ENCODE peak calls at places on chromosomes 16 and 17, in six cellular contexts. One of them, this sample, is unnamed.

GRCh38 chr17:82927311-82927660 is 87.5 kb upstream of the ZNF750 start:
- DNase-seq in endothelial cell of umbilical vein: no peak
- DNase-seq in GM12878: no peak
- DNase-seq in K562: no peak
- DNase-seq in HepG2: no peak
- DNase-seq in A549: no peak
- DNase-seq in this sample: no peak

GRCh38 chr17:79023886-79024771 is at the start of gene C1QTNF1:
- DNase-seq in endothelial cell of umbilical vein: no peak
- DNase-seq in GM12878: no peak
- DNase-seq in K562: no peak
- DNase-seq in HepG2: no peak
- DNase-seq in A549: peak; percentile 35
- DNase-seq in this sample: peak; percentile 23

GRCh38 chr16:17362946-17363345 is 107.8 kb downstream of the XYLT1 start:
- DNase-seq in endothelial cell of umbilical vein: no peak
- DNase-seq in GM12878: no peak
- DNase-seq in K562: no peak
- DNase-seq in HepG2: no peak
- DNase-seq in A549: no peak
- DNase-seq in this sample: no peak

GRCh38 chr17:298791-299450 is 53.7 kb downstream of the RPH3AL start:
- DNase-seq in endothelial cell of umbilical vein: no peak
- DNase-seq in GM12878: no peak
- DNase-seq in K562: no peak
- DNase-seq in HepG2: no peak
- DNase-seq in A549: no peak
- DNase-seq in this sample: no peak

GRCh38 chr17:66276328-66276937 is 26.0 kb upstream of the PRKCA start:
- DNase-seq in endothelial cell of umbilical vein: peak; percentile 15
- DNase-seq in GM12878: no peak
- DNase-seq in K562: peak; percentile 54
- DNase-seq in HepG2: peak; percentile 59
- DNase-seq in A549: peak; percentile 58
- DNase-seq in this sample: no peak

GRCh38 chr16:80993293-80993691 is 13.4 kb downstream of the CMC2 start:
- DNase-seq in endothelial cell of umbilical vein: peak; percentile 69
- DNase-seq in GM12878: no peak
- DNase-seq in K562: peak; percentile 87
- DNase-seq in HepG2: peak; percentile 87
- DNase-seq in A549: peak; percentile 70
- DNase-seq in this sample: no peak

GRCh38 chr16:4494746-4495490 is 18.7 kb downstream of the HMOX2 start:
- DNase-seq in endothelial cell of umbilical vein: no peak
- DNase-seq in GM12878: no peak
- DNase-seq in K562: no peak
- DNase-seq in HepG2: no peak
- DNase-seq in A549: peak; percentile 62
- DNase-seq in this sample: no peak

GRCh38 chr16:74455619-74456289 is 34.5 kb upstream of the CLEC18B start:
- DNase-seq in endothelial cell of umbilical vein: peak; percentile 48
- DNase-seq in GM12878: no peak
- DNase-seq in K562: no peak
- DNase-seq in HepG2: peak; percentile 90
- DNase-seq in A549: no peak
- DNase-seq in this sample: no peak

GRCh38 chr17:40903129-40903847 is 18.2 kb upstream of the KRT20 start:
- DNase-seq in endothelial cell of umbilical vein: no peak
- DNase-seq in GM12878: no peak
- DNase-seq in K562: peak; percentile 32
- DNase-seq in HepG2: peak; percentile 82
- DNase-seq in A549: peak; percentile 96
- DNase-seq in this sample: peak; percentile 33

GRCh38 chr17:29407856-29408255 is 17.7 kb downstream of the TAOK1 start:
- DNase-seq in endothelial cell of umbilical vein: no peak
- DNase-seq in GM12878: no peak
- DNase-seq in K562: no peak
- DNase-seq in HepG2: no peak
- DNase-seq in A549: no peak
- DNase-seq in this sample: no peak

GRCh38 chr16:78523212-78523995 is 423.9 kb downstream of the WWOX start:
- DNase-seq in endothelial cell of umbilical vein: no peak
- DNase-seq in GM12878: no peak
- DNase-seq in K562: no peak
- DNase-seq in HepG2: no peak
- DNase-seq in A549: no peak
- DNase-seq in this sample: no peak

GRCh38 chr17:30005709-30006320 is 64.4 kb downstream of the EFCAB5 start:
- DNase-seq in endothelial cell of umbilical vein: no peak
- DNase-seq in GM12878: no peak
- DNase-seq in K562: peak; percentile 19
- DNase-seq in HepG2: peak; percentile 5
- DNase-seq in A549: peak; percentile 40
- DNase-seq in this sample: no peak

GRCh38 chr17:27407916-27408846 is 48.1 kb upstream of the KSR1 start:
- DNase-seq in endothelial cell of umbilical vein: peak; percentile 12
- DNase-seq in GM12878: no peak
- DNase-seq in K562: no peak
- DNase-seq in HepG2: peak; percentile 9
- DNase-seq in A549: peak; percentile 62
- DNase-seq in this sample: no peak

GRCh38 chr17:34015253-34015652 is 239.8 kb upstream of the CCL2 start:
- DNase-seq in endothelial cell of umbilical vein: no peak
- DNase-seq in GM12878: no peak
- DNase-seq in K562: no peak
- DNase-seq in HepG2: no peak
- DNase-seq in A549: no peak
- DNase-seq in this sample: no peak

GRCh38 chr17:32527146-32527545 is 40.4 kb downstream of the CDK5R1 start:
- DNase-seq in endothelial cell of umbilical vein: no peak
- DNase-seq in GM12878: no peak
- DNase-seq in K562: no peak
- DNase-seq in HepG2: no peak
- DNase-seq in A549: no peak
- DNase-seq in this sample: no peak

GRCh38 chr16:87053016-87053982 is 263.9 kb downstream of the C16orf95 start:
- DNase-seq in endothelial cell of umbilical vein: peak; percentile 89
- DNase-seq in GM12878: no peak
- DNase-seq in K562: peak; percentile 88
- DNase-seq in HepG2: no peak
- DNase-seq in A549: no peak
- DNase-seq in this sample: no peak

GRCh38 chr17:48247038-48247437 is 139.5 kb downstream of the SNX11 start:
- DNase-seq in endothelial cell of umbilical vein: no peak
- DNase-seq in GM12878: no peak
- DNase-seq in K562: no peak
- DNase-seq in HepG2: no peak
- DNase-seq in A549: peak; percentile 69
- DNase-seq in this sample: no peak

GRCh38 chr17:43581130-43581529 is 35.0 kb upstream of the ETV4 start:
- DNase-seq in endothelial cell of umbilical vein: no peak
- DNase-seq in GM12878: no peak
- DNase-seq in K562: no peak
- DNase-seq in HepG2: no peak
- DNase-seq in A549: no peak
- DNase-seq in this sample: no peak

GRCh38 chr17:13931752-13932477 is 137.4 kb upstream of the COX10 start:
- DNase-seq in endothelial cell of umbilical vein: no peak
- DNase-seq in GM12878: no peak
- DNase-seq in K562: no peak
- DNase-seq in HepG2: no peak
- DNase-seq in A549: no peak
- DNase-seq in this sample: peak; percentile 97

GRCh38 chr16:67115649-67116048 is 5.9 kb downstream of the PHAF1 start:
- DNase-seq in endothelial cell of umbilical vein: no peak
- DNase-seq in GM12878: no peak
- DNase-seq in K562: no peak
- DNase-seq in HepG2: no peak
- DNase-seq in A549: peak; percentile 58
- DNase-seq in this sample: no peak

GRCh38 chr16:4487955-4488481 is 11.8 kb downstream of the HMOX2 start:
- DNase-seq in endothelial cell of umbilical vein: peak; percentile 76
- DNase-seq in GM12878: no peak
- DNase-seq in K562: no peak
- DNase-seq in HepG2: no peak
- DNase-seq in A549: no peak
- DNase-seq in this sample: no peak

GRCh38 chr16:11218324-11218962 is 37.6 kb downstream of the SOCS1 start:
- DNase-seq in endothelial cell of umbilical vein: no peak
- DNase-seq in GM12878: no peak
- DNase-seq in K562: no peak
- DNase-seq in HepG2: no peak
- DNase-seq in A549: peak; percentile 38
- DNase-seq in this sample: peak; percentile 44

GRCh38 chr17:33905338-33905800 is 349.7 kb upstream of the CCL2 start:
- DNase-seq in endothelial cell of umbilical vein: no peak
- DNase-seq in GM12878: no peak
- DNase-seq in K562: peak; percentile 94
- DNase-seq in HepG2: no peak
- DNase-seq in A549: no peak
- DNase-seq in this sample: no peak

GRCh38 chr17:9424071-9424640 is 151.5 kb downstream of the STX8 start:
- DNase-seq in endothelial cell of umbilical vein: no peak
- DNase-seq in GM12878: no peak
- DNase-seq in K562: no peak
- DNase-seq in HepG2: no peak
- DNase-seq in A549: no peak
- DNase-seq in this sample: no peak

GRCh38 chr17:74862108-74862901 is 2.6 kb upstream of the GRIN2C start:
- DNase-seq in endothelial cell of umbilical vein: peak; percentile 34
- DNase-seq in GM12878: no peak
- DNase-seq in K562: peak; percentile 65
- DNase-seq in HepG2: peak; percentile 59
- DNase-seq in A549: peak; percentile 68
- DNase-seq in this sample: peak; percentile 74

GRCh38 chr16:85981826-85982562 is 83.0 kb downstream of the IRF8 start:
- DNase-seq in endothelial cell of umbilical vein: no peak
- DNase-seq in GM12878: no peak
- DNase-seq in K562: no peak
- DNase-seq in HepG2: no peak
- DNase-seq in A549: no peak
- DNase-seq in this sample: no peak
- H3K4me3 ChIP-seq in endothelial cell of umbilical vein: no peak overlapping the region
- H3K4me3 ChIP-seq in GM12878: no peak overlapping the region
- H3K4me3 ChIP-seq in K562: no peak overlapping the region
- H3K4me3 ChIP-seq in HepG2: no peak overlapping the region
- H3K4me3 ChIP-seq in A549: no peak overlapping the region
- H3K4me3 ChIP-seq in this sample: no peak overlapping the region

DNA sequence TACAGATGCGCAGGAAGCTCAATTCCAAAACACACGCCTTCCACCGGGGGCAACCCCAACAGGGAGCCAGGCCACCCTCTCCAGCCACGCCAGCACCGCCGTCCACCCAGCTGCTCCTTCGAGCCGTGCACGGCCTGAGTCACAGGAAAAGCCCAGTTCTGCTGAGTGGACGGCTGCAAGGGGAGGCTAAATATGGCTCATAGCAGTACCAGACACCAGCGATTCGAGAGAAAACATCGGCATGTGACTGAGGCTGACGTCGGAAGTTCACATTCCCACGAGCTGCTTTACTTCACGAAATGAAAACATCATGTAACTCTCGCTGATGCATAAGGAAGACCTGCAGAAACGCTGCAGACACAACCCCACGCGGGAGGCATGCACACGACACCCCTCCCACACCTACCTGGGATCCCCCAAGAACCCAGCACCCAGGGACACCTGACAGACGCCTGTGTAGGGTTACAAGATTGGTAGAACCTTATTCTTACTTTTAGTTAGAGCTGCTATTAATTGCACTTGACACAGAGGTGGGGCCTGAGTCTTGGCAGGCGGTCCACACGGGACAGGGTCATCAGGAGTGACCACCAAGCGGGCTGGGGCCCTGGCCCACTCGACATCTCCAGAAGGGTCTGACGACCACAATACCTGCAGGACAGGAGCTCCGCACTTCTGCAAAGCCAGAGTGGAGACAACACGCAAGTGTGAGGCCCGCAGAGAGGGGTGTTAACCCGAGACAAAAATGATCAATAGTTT is 116.8 kb downstream of the ANKRD11 start:
- DNase-seq in endothelial cell of umbilical vein: peak; percentile 43
- DNase-seq in GM12878: no peak
- DNase-seq in K562: no peak
- DNase-seq in HepG2: no peak
- DNase-seq in A549: no peak
- DNase-seq in this sample: no peak
- TF ChIP-seq MAX in endothelial cell of umbilical vein: no peak
- TF ChIP-seq MAX in GM12878: no peak
- TF ChIP-seq MAX in K562: no peak
- TF ChIP-seq MAX in HepG2: no peak
- TF ChIP-seq MAX in A549: no peak
- TF ChIP-seq MAX in this sample: no peak

GRCh38 chr16:14377326-14377725 is 252.7 kb downstream of the PARN start:
- DNase-seq in endothelial cell of umbilical vein: no peak
- DNase-seq in GM12878: no peak
- DNase-seq in K562: no peak
- DNase-seq in HepG2: no peak
- DNase-seq in A549: no peak
- DNase-seq in this sample: no peak
- TF ChIP-seq MYC in endothelial cell of umbilical vein: no peak
- TF ChIP-seq MYC in GM12878: no peak
- TF ChIP-seq MYC in K562: no peak
- TF ChIP-seq MYC in HepG2: no peak
- TF ChIP-seq MYC in A549: no peak
- TF ChIP-seq MYC in this sample: no peak

GRCh38 chr17:61863801-61864126 is 436 bp upstream of the BRIP1 start:
- DNase-seq in endothelial cell of umbilical vein: no peak
- DNase-seq in GM12878: no peak
- DNase-seq in K562: no peak
- DNase-seq in HepG2: no peak
- DNase-seq in A549: no peak
- DNase-seq in this sample: no peak

GRCh38 chr17:61862975-61863800 is at the start of gene BRIP1:
- DNase-seq in endothelial cell of umbilical vein: peak; percentile 95
- DNase-seq in GM12878: peak; percentile 78
- DNase-seq in K562: peak; percentile 97
- DNase-seq in HepG2: peak; percentile 98
- DNase-seq in A549: peak; percentile 97
- DNase-seq in this sample: peak; percentile 96

GRCh38 chr17:61867033-61867432 is 3.7 kb upstream of the BRIP1 start:
- DNase-seq in endothelial cell of umbilical vein: no peak
- DNase-seq in GM12878: no peak
- DNase-seq in K562: no peak
- DNase-seq in HepG2: no peak
- DNase-seq in A549: no peak
- DNase-seq in this sample: no peak

GRCh38 chr17:61868074-61868473 is 4.7 kb upstream of the BRIP1 start:
- DNase-seq in endothelial cell of umbilical vein: no peak
- DNase-seq in GM12878: no peak
- DNase-seq in K562: no peak
- DNase-seq in HepG2: no peak
- DNase-seq in A549: no peak
- DNase-seq in this sample: no peak

GRCh38 chr17:61862105-61862574 is 1.2 kb downstream of the BRIP1 start:
- DNase-seq in endothelial cell of umbilical vein: peak; percentile 13
- DNase-seq in GM12878: no peak
- DNase-seq in K562: no peak
- DNase-seq in HepG2: peak; percentile 27
- DNase-seq in A549: no peak
- DNase-seq in this sample: no peak
- H3K4me3 ChIP-seq in endothelial cell of umbilical vein: peak overlapping the region; percentile 97
- H3K4me3 ChIP-seq in GM12878: peak overlapping the region; percentile 98
- H3K4me3 ChIP-seq in K562: peak overlapping the region; percentile 64
- H3K4me3 ChIP-seq in HepG2: peak overlapping the region; percentile 93
- H3K4me3 ChIP-seq in A549: peak overlapping the region; percentile 73
- H3K4me3 ChIP-seq in this sample: peak overlapping the region; percentile 88

This sample was measured in NB4.